ENCODE peak calls at places on chromosomes 5 and 9, in ten cellular contexts. F, A, Z, M, P, C, U, Q, G and B are unnamed samples.

GRCh38 chr9:108186996-108187395 is 668.8 kb downstream of the ACTL7B start:
- DNase-seq in P (peak), F (no peak), Z (no peak), G (no peak), U (no peak), A (peak), M (no peak), Q (no peak), C (no peak), B (no peak)

GRCh38 chr9:70480405-70480980 is 66.0 kb upstream of the KLF9 start:
- DNase-seq in F (no peak), P (peak), A (peak), C (no peak), Q (peak), M (no peak), U (no peak), Z (no peak), G (no peak), B (no peak)

GRCh38 chr5:71533614-71534013 is 53.5 kb upstream of the MCCC2 start:
- DNase-seq in P (peak), G (no peak), U (no peak), A (no peak), F (no peak), M (no peak), C (peak), Q (peak), Z (peak), B (peak)

GRCh38 chr5:76691470-76692273 is 24.3 kb upstream of the F2R start:
- DNase-seq in Q (no peak), G (no peak), P (peak), F (peak), Z (peak), A (no peak), C (peak), U (peak), M (no peak), B (peak)

GRCh38 chr5:85453026-85453349 is 1068.3 kb upstream of the EDIL3 start:
- DNase-seq in Q (no peak), U (no peak), C (no peak), P (no peak), F (no peak), G (no peak), M (no peak), Z (no peak), A (no peak), B (no peak)

GRCh38 chr5:103450333-103451061 is 112.1 kb downstream of the NUDT12 start:
- DNase-seq in Z (no peak), F (no peak), M (peak), G (no peak), Q (peak), A (no peak), C (no peak), P (peak), U (no peak), B (peak)

GRCh38 chr5:108084105-108084504 is 297.8 kb downstream of the FBXL17 start:
- DNase-seq in A (no peak), U (no peak), G (no peak), P (no peak), F (no peak), Q (peak), C (no peak), Z (no peak), M (no peak), B (no peak)

GRCh38 chr9:127905788-127906191 is 6.4 kb upstream of the ST6GALNAC6 start:
- DNase-seq in U (no peak), G (no peak), C (no peak), Q (no peak), M (no peak), P (no peak), F (no peak), Z (no peak), A (no peak), B (no peak)

GRCh38 chr9:34072868-34073590 is 24.3 kb upstream of the UBAP2 start:
- DNase-seq in A (peak), G (peak), Q (peak), P (peak), M (peak), Z (peak), C (no peak), F (no peak), U (no peak), B (peak)

GRCh38 chr5:178791976-178792375 is 61.5 kb upstream of the ZNF354A start:
- DNase-seq in U (no peak), A (no peak), G (no peak), Z (no peak), C (no peak), F (no peak), Q (no peak), P (no peak), M (no peak), B (no peak)

GRCh38 chr5:179870403-179870903 is 11.8 kb upstream of the MRNIP start:
- DNase-seq in C (peak), F (peak), Z (peak), A (peak), U (peak), P (no peak), M (no peak), Q (no peak), G (peak), B (peak)

GRCh38 chr5:126003309-126003708 is 419.9 kb upstream of the GRAMD2B start:
- DNase-seq in Q (peak), Z (no peak), A (peak), P (peak), G (no peak), M (no peak), F (peak), U (no peak), C (peak), B (no peak)

GRCh38 chr5:1468247-1468612 is 23.0 kb upstream of the SLC6A3 start:
- DNase-seq in A (peak), M (no peak), Z (no peak), G (peak), F (peak), C (peak), U (peak), Q (no peak), P (no peak), B (no peak)

GRCh38 chr9:36025751-36026150 is 11.0 kb upstream of the RECK start:
- DNase-seq in G (no peak), U (no peak), P (no peak), F (no peak), Z (no peak), Q (peak), M (peak), A (no peak), C (no peak), B (no peak)

GRCh38 chr9:105694848-105695581 is 674 bp downstream of the TMEM38B start:
- DNase-seq in G (peak), C (peak), Z (peak), P (peak), U (peak), M (peak), Q (peak), A (peak), F (peak), B (peak)

GRCh38 chr9:120937596-120937995 is 11.0 kb upstream of the TRAF1 start:
- DNase-seq in Q (no peak), F (no peak), M (no peak), G (no peak), Z (no peak), U (no peak), P (no peak), C (no peak), A (no peak), B (peak)

GRCh38 chr5:64612349-64612961 is 77.8 kb upstream of the SHISAL2B start:
- DNase-seq in U (peak), G (peak), A (peak), F (peak), Z (peak), Q (peak), C (peak), P (peak), M (peak), B (peak)

GRCh38 chr9:79256691-79257213 is 315.0 kb upstream of the TLE4 start:
- DNase-seq in Q (peak), Z (no peak), P (peak), M (peak), A (no peak), G (no peak), F (peak), C (peak), U (no peak), B (peak)

GRCh38 chr9:6428940-6429889 is 16.2 kb downstream of the UHRF2 start:
- DNase-seq in Z (no peak), M (no peak), P (no peak), F (no peak), Q (no peak), U (no peak), G (no peak), A (no peak), C (no peak), B (no peak)

GRCh38 chr9:3526903-3527652 is 1.3 kb upstream of the RFX3 start:
- DNase-seq in Z (peak), F (peak), M (no peak), G (peak), Q (no peak), U (no peak), C (peak), A (no peak), P (no peak), B (no peak)

GRCh38 chr5:15702102-15702501 is 202.1 kb downstream of the FBXL7 start:
- DNase-seq in A (no peak), M (no peak), P (peak), C (no peak), Q (no peak), F (no peak), Z (peak), U (no peak), G (no peak), B (peak)

GRCh38 chr9:27088981-27089380 is 20.0 kb upstream of the TEK start:
- DNase-seq in Q (no peak), A (no peak), M (no peak), Z (no peak), P (no peak), C (no peak), F (no peak), U (no peak), G (no peak), B (peak)

GRCh38 chr5:55042886-55043285 is 18.8 kb downstream of the GZMK start:
- DNase-seq in M (no peak), P (no peak), C (no peak), A (no peak), U (no peak), Q (no peak), G (no peak), F (no peak), Z (no peak), B (no peak)

GRCh38 chr5:146173597-146173996 is 8.9 kb downstream of the LARS1 start:
- DNase-seq in A (no peak), Z (no peak), Q (no peak), U (no peak), M (no peak), C (no peak), F (no peak), G (no peak), P (no peak), B (no peak)

GRCh38 chr5:142740903-142741302 is 29.3 kb upstream of the ARHGAP26 start:
- DNase-seq in M (no peak), P (peak), A (no peak), U (no peak), Z (no peak), C (no peak), Q (no peak), G (no peak), F (no peak), B (no peak)

GRCh38 chr9:706606-707451 is 134.7 kb upstream of the DMRT1 start:
- DNase-seq in F (peak), U (peak), G (peak), Q (peak), M (no peak), P (peak), Z (no peak), C (peak), A (peak), B (peak)

GRCh38 chr9:69324549-69325401 is at the start of gene ENTREP1:
- DNase-seq in Z (peak), C (no peak), Q (peak), G (peak), F (peak), A (peak), U (peak), M (peak), P (peak), B (no peak)
- TF ChIP-seq CTCF in Z (no peak), C (no peak), Q (peak), G (peak), F (no peak), A (no peak), U (no peak), M (no peak), P (no peak), B (no peak)

GRCh38 chr5:171308453-171309275 is at the start of gene TLX3:
- DNase-seq in Q (peak), A (peak), F (peak), M (peak), G (peak), Z (no peak), P (no peak), C (peak), U (no peak), B (no peak)

GRCh38 chr5:171310816-171311697 is 2.0 kb downstream of the TLX3 start:
- DNase-seq in U (peak), P (peak), M (peak), F (peak), Q (peak), Z (no peak), C (peak), A (no peak), G (peak), B (no peak)

GRCh38 chr5:171310334-171310815 is 1.3 kb downstream of the TLX3 start:
- DNase-seq in A (no peak), P (no peak), U (no peak), Q (no peak), M (no peak), G (no peak), Z (no peak), F (no peak), C (no peak), B (no peak)

GRCh38 chr5:171309276-171309525 is 153 bp downstream of the TLX3 start:
- DNase-seq in U (no peak), G (no peak), A (no peak), F (no peak), C (no peak), M (no peak), P (no peak), Z (no peak), Q (no peak), B (no peak)

GRCh38 chr5:171309526-171310333 is 682 bp downstream of the TLX3 start:
- DNase-seq in Z (peak), U (peak), Q (no peak), C (no peak), A (no peak), P (no peak), F (peak), G (peak), M (peak), B (no peak)
- TF ChIP-seq CTCF in Z (peak), U (peak), Q (peak), C (no peak), A (peak), P (no peak), F (peak), G (peak), M (no peak), B (peak)

GRCh38 chr5:154191467-154192261 is 1.1 kb downstream of the GALNT10 start:
- DNase-seq in Q (no peak), M (no peak), Z (no peak), G (no peak), F (no peak), A (peak), P (no peak), C (no peak), U (no peak), B (peak)
- TF ChIP-seq CTCF in Q (no peak), M (no peak), Z (no peak), G (no peak), F (no peak), A (no peak), P (peak), C (no peak), U (no peak), B (peak)

DNA sequence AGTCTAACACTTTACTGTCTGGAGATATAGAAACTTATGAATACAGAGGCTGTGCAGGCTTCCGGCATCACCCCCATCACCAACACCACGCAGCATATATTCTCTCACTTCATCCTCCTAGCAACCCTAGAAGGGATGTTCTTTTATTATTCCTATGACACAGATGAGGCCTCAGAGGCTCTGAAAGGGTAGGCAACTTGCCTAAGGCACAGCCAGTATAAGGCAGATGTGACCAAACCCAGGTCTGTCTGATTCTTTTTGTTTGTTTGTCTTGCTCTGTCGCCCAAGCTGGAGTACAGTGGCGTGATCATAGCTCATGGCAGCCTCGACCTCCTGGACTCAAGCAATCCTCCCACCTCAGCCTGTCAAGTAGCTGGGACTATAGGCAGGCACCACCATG is 22.8 kb upstream of the CORO2A start:
- DNase-seq in G (no peak), F (no peak), Z (no peak), C (no peak), U (no peak), Q (no peak), A (no peak), P (peak), M (no peak), B (peak)
- TF ChIP-seq CTCF in G (no peak), F (no peak), Z (no peak), C (no peak), U (no peak), Q (no peak), A (no peak), P (no peak), M (no peak), B (no peak)

GRCh38 chr5:60652206-60652605 is 47.8 kb downstream of the DEPDC1B start:
- DNase-seq in C (peak), G (no peak), F (no peak), M (peak), A (no peak), U (no peak), P (peak), Z (peak), Q (peak), B (peak)

DNA sequence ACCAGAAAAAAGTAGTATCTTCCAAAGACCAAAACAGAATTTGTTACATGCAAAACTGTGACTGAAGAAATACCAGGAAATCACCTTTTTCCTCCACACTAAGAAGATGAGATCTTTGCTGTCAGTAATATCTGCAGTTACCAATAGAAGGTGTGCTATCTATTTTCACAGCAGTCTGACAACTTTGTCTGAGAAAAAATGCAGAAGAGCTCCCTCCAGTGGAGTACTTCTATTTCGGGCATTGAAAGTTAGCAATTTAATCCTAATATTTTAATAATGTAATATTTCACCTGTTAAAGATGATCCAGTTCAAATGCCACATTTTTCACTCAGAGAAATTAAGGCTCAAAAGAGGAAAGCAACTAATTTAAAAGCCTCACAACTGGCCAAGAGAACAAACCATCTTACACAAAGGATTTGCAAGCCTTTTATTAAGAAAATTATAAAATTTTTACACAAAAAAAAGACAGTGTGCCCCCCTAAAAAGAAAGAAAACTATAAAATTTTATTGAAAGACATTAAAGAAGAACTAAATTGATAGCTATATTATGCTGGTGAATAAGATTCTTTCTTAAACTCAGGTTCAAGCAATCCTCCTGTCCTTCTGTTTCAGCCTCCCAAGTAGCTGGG is 50.6 kb downstream of the DEPDC1B start:
- DNase-seq in P (peak), A (no peak), U (no peak), G (no peak), Q (peak), C (peak), Z (peak), F (no peak), M (peak), B (peak)
- TF ChIP-seq CTCF in P (peak), A (peak), U (peak), G (peak), Q (peak), C (peak), Z (peak), F (peak), M (peak), B (peak)

GRCh38 chr5:149767278-149767550 is 37.1 kb downstream of the PPARGC1B start:
- DNase-seq in A (no peak), F (no peak), C (no peak), U (no peak), Z (no peak), G (no peak), M (no peak), Q (no peak), P (no peak), B (no peak)

GRCh38 chr5:149764086-149764485 is 34.0 kb downstream of the PPARGC1B start:
- DNase-seq in Z (no peak), M (no peak), C (no peak), U (no peak), G (no peak), P (no peak), F (no peak), A (no peak), Q (no peak), B (no peak)

GRCh38 chr5:149762958-149763630 is 33.0 kb downstream of the PPARGC1B start:
- DNase-seq in M (no peak), G (no peak), C (no peak), Q (no peak), P (no peak), A (no peak), Z (no peak), U (no peak), F (no peak), B (no peak)

GRCh38 chr5:149766460-149767277 is 36.6 kb downstream of the PPARGC1B start:
- DNase-seq in F (no peak), M (no peak), Q (no peak), U (no peak), G (no peak), Z (no peak), A (no peak), C (no peak), P (no peak), B (no peak)

GRCh38 chr5:149765932-149766331 is 35.8 kb downstream of the PPARGC1B start:
- DNase-seq in C (no peak), U (no peak), Z (peak), Q (no peak), G (no peak), M (no peak), F (no peak), P (no peak), A (no peak), B (no peak)
- TF ChIP-seq CTCF in C (peak), U (peak), Z (peak), Q (peak), G (peak), M (no peak), F (peak), P (no peak), A (peak), B (peak)